ENCODE peak calls at places on chromosome 15, in four cellular contexts. N, H, O and J are unnamed samples. For H3K4me1, the result is how much of the 10 kb centered on the place peaks cover.

GRCh38 chr15:100278596-100279380 is 63.0 kb downstream of the ADAMTS17 start:
- DNase-seq in N (no peak), H (no peak), O (no peak), J (no peak)

GRCh38 chr15:70348581-70349344 is 251.0 kb upstream of the TLE3 start:
- DNase-seq in N (no peak), H (peak), O (peak), J (no peak)

GRCh38 chr15:99443056-99443756 is 122.6 kb upstream of the MEF2A start:
- DNase-seq in N (no peak), H (no peak), O (no peak), J (no peak)

GRCh38 chr15:57079907-57080750 is 161.7 kb downstream of the TCF12 start:
- DNase-seq in N (peak), H (no peak), O (no peak), J (no peak)

GRCh38 chr15:97009036-97009555 is 678.6 kb downstream of the NR2F2 start:
- DNase-seq in N (no peak), H (no peak), O (no peak), J (no peak)

GRCh38 chr15:59424626-59425025 is 13.4 kb upstream of the FAM81A start:
- DNase-seq in N (no peak), H (no peak), O (no peak), J (no peak)

GRCh38 chr15:51366911-51367310 is 25.5 kb downstream of the GLDN start:
- DNase-seq in N (no peak), H (peak), O (no peak), J (no peak)

GRCh38 chr15:93249599-93249998 is 160.6 kb upstream of the RGMA start:
- DNase-seq in N (no peak), H (peak), O (no peak), J (no peak)

GRCh38 chr15:29736745-29737023 is 85.6 kb downstream of the TJP1 start:
- DNase-seq in N (no peak), H (peak), O (no peak), J (no peak)

GRCh38 chr15:45885801-45886200 is 251.0 kb downstream of the SQOR start:
- DNase-seq in N (no peak), H (no peak), O (no peak), J (no peak)

GRCh38 chr15:98776607-98777281 is 128.4 kb downstream of the IGF1R start:
- DNase-seq in N (peak), H (peak), O (no peak), J (no peak)

GRCh38 chr15:100663066-100663465 is 60.7 kb downstream of the ASB7 start:
- DNase-seq in N (no peak), H (no peak), O (no peak), J (no peak)

GRCh38 chr15:69751575-69751974 is 299.0 kb downstream of the RPLP1 start:
- DNase-seq in N (no peak), H (no peak), O (no peak), J (no peak)

GRCh38 chr15:22948056-22948455 is 32.1 kb downstream of the CYFIP1 start:
- DNase-seq in N (no peak), H (no peak), O (no peak), J (no peak)

GRCh38 chr15:22950211-22950990 is 29.8 kb downstream of the CYFIP1 start:
- DNase-seq in N (no peak), H (peak), O (no peak), J (no peak)

GRCh38 chr15:22947101-22948000 is 32.8 kb downstream of the CYFIP1 start:
- DNase-seq in N (no peak), H (no peak), O (no peak), J (no peak)

GRCh38 chr15:22951031-22951380 is 29.2 kb downstream of the CYFIP1 start:
- DNase-seq in N (no peak), H (no peak), O (no peak), J (no peak)

GRCh38 chr15:22949074-22949547 is 31.1 kb downstream of the CYFIP1 start:
- DNase-seq in N (peak), H (peak), O (no peak), J (no peak)
- H3K27ac ChIP-seq in N (no peak), H (no peak), O (peak), J (no peak)

DNA sequence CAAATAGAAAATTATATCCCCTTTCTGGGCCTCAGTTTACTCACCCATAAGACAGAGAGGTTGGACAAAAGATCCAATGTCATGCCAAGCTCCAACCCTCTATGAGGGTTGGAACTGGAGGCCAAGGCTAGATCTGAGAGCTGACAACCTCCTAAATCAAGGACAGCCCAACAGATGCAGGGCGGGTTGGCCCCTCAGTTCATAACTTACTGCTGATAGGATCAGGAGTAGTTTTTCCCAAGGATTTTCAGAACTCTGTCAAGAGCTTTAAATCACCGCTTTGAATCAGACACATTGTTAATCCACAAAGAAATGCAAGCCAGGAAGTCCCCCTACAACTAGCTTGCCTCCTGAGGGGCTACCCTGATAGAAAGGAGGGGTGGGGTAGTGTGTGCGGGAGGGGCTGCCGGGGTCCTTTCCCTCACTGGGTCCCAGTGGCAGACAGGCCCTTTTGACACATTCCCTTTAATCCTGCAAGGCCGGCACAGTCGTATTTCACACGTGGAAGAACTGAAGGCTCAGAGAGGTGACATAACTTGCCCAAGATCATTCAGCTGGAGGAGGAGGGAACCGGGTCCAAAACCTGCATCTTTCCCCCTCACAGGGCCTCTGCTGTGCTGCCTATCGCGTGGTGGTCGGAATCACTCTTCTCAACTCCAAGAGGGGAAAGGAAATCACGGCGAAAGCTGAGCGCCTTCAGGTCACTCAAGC is 21.4 kb downstream of the BMF start:
- DNase-seq in N (no peak), H (no peak), O (no peak), J (no peak)
- H3K4me1 ChIP-seq in N (under half), H (under half), O (under half), J (under half)

GRCh38 chr15:74525946-74526345 is 15.1 kb upstream of the ARID3B start:
- DNase-seq in N (no peak), H (no peak), O (no peak), J (no peak)
- H3K27ac ChIP-seq in N (no peak), H (no peak), O (no peak), J (no peak)

DNA sequence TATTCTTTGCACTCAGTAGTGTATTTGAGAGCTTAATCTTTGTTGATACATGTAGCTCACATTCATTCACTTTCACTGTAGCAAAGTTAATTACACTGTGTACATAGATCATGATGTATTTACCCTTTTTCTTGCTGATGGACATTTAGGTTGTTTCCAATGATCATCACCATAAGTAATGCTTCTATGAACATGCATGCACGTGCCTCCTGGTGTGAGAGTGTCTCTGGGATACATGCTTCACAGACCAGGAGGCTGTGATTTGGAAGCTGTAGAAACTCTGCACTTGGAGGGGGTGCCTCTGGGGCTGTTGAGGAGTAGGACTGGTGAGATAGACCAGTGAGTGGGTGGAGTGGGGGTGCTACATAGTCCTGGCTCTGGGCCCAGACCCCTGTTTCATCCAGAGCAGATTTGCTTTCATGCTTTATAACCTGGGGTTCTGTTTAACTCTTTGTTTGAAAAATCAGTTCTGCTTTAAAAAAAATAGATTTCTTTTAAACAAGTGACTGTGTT is 18.2 kb upstream of the SMAD3 start:
- DNase-seq in N (no peak), H (no peak), O (no peak), J (no peak)
- H3K4me1 ChIP-seq in N (under half), H (under half), O (under half), J (under half)

GRCh38 chr15:43511012-43511885 is 6.2 kb upstream of the MAP1A start:
- DNase-seq in N (peak), H (peak), O (no peak), J (no peak)
- H3K27ac ChIP-seq in N (peak), H (no peak), O (peak), J (peak)

GRCh38 chr15:44084728-44085127 is 110.3 kb downstream of the FRMD5 start:
- DNase-seq in N (no peak), H (no peak), O (no peak), J (no peak)

GRCh38 chr15:44087578-44088190 is 107.4 kb downstream of the FRMD5 start:
- DNase-seq in N (no peak), H (no peak), O (no peak), J (no peak)

GRCh38 chr15:44081223-44082013 is 113.7 kb downstream of the FRMD5 start:
- DNase-seq in N (no peak), H (no peak), O (no peak), J (no peak)

GRCh38 chr15:44082558-44083151 is 112.4 kb downstream of the FRMD5 start:
- DNase-seq in N (no peak), H (no peak), O (no peak), J (no peak)

GRCh38 chr15:44084171-44084570 is 110.9 kb downstream of the FRMD5 start:
- DNase-seq in N (no peak), H (no peak), O (no peak), J (no peak)
- H3K4me1 ChIP-seq in N (under half), H (under half), O (under half), J (under half)